ENCODE peak calls at places on chromosomes 5 and 9, in six cellular contexts. S is neural crest cell, D is Calu3, R is GM12865, K is H9, B is GM20000. V is an unnamed sample.

GRCh38 chr5:139638090-139638735 is 9.9 kb upstream of the CXXC5 start:
- DNase-seq in B (peak; percentile 75), S (no peak), R (peak; percentile 85), K (no peak), D (peak; percentile 74), V (peak; percentile 88)

GRCh38 chr5:95915999-95916686 is 45.5 kb downstream of the ELL2 start:
- DNase-seq in D (no peak), B (no peak), S (no peak), K (no peak), R (peak; percentile 44), V (no peak)

GRCh38 chr5:133341296-133341695 is 271.0 kb downstream of the FSTL4 start:
- DNase-seq in K (no peak), B (no peak), D (no peak), S (no peak), R (no peak), V (no peak)

GRCh38 chr5:179788193-179788854 is 5.5 kb upstream of the LTC4S start:
- DNase-seq in D (no peak), K (no peak), S (no peak), R (no peak), B (no peak), V (no peak)

GRCh38 chr9:125538092-125538473 is 168.9 kb downstream of the MAPKAP1 start:
- DNase-seq in B (no peak), D (peak; percentile 75), R (no peak), S (no peak), K (no peak), V (no peak)

GRCh38 chr5:97726106-97726505 is 543.1 kb upstream of the RIOK2 start:
- DNase-seq in B (no peak), S (no peak), K (no peak), D (no peak), R (no peak), V (no peak)

GRCh38 chr5:134090482-134090881 is 24.0 kb upstream of the TCF7 start:
- DNase-seq in K (no peak), R (peak; percentile 34), D (no peak), B (no peak), S (no peak), V (no peak)

GRCh38 chr9:135320943-135321342 is 158.6 kb upstream of the PPP1R26 start:
- DNase-seq in R (no peak), S (peak; percentile 0), K (no peak), B (no peak), D (no peak), V (no peak)

GRCh38 chr5:176603091-176603490 is 6.9 kb downstream of the GPRIN1 start:
- DNase-seq in S (no peak), D (no peak), K (no peak), B (no peak), R (no peak), V (no peak)

GRCh38 chr9:87857948-87858335 is 24.7 kb upstream of the SPATA31E1 start:
- DNase-seq in S (no peak), R (no peak), B (no peak), D (no peak), K (no peak), V (no peak)

GRCh38 chr5:315488-316209 is 5.9 kb upstream of the AHRR start:
- DNase-seq in K (no peak), B (no peak), S (no peak), R (no peak), D (no peak), V (no peak)

GRCh38 chr9:36137392-36138004 is 965 bp downstream of the GLIPR2 start:
- DNase-seq in R (no peak), D (no peak), B (peak; percentile 31), S (no peak), K (no peak), V (peak; percentile 65)

GRCh38 chr5:62403411-62404250 is at the start of gene DIMT1:
- DNase-seq in D (peak; percentile 95), R (peak; percentile 99), K (peak; percentile 97), B (peak; percentile 95), S (peak; percentile 87), V (peak; percentile 92)

GRCh38 chr9:35071814-35072460 is 488 bp downstream of the VCP start:
- DNase-seq in S (peak; percentile 70), B (peak; percentile 91), K (peak; percentile 85), R (peak; percentile 94), D (peak; percentile 83), V (peak; percentile 79)

GRCh38 chr9:128420651-128421473 is at the start of gene CERCAM:
- DNase-seq in D (peak; percentile 50), R (peak; percentile 51), K (peak; percentile 65), B (peak; percentile 94), S (peak; percentile 60), V (peak; percentile 71)

GRCh38 chr5:28313543-28314334 is 1275.4 kb upstream of the CDH9 start:
- DNase-seq in D (no peak), K (no peak), R (no peak), B (no peak), S (no peak), V (no peak)

GRCh38 chr9:123925820-123926219 is 4.1 kb downstream of the DENND1A start:
- DNase-seq in D (no peak), K (no peak), B (no peak), S (no peak), R (no peak), V (no peak)

GRCh38 chr9:26779072-26779471 is 113.5 kb downstream of the CAAP1 start:
- DNase-seq in B (no peak), D (no peak), K (no peak), R (no peak), S (no peak), V (no peak)

GRCh38 chr5:181204561-181205401 is at the start of gene TRIM7:
- DNase-seq in K (no peak), D (peak; percentile 73), B (peak; percentile 67), S (peak; percentile 16), R (peak; percentile 54), V (peak; percentile 59)

GRCh38 chr5:74895906-74896305 is 29.7 kb upstream of the FAM169A start:
- DNase-seq in S (no peak), K (no peak), B (no peak), R (no peak), D (no peak), V (no peak)

GRCh38 chr9:135355466-135356420 is 123.8 kb upstream of the PPP1R26 start:
- DNase-seq in K (no peak), B (no peak), S (no peak), R (no peak), D (no peak), V (no peak)

GRCh38 chr9:105064248-105065118 is 136.5 kb upstream of the ABCA1 start:
- DNase-seq in S (peak; percentile 20), B (no peak), D (peak; percentile 61), R (peak; percentile 27), K (peak; percentile 37), V (peak; percentile 91)

GRCh38 chr9:128735373-128735772 is 11.4 kb upstream of the ZDHHC12 start:
- DNase-seq in D (no peak), B (no peak), K (no peak), S (no peak), R (no peak), V (no peak)

GRCh38 chr5:59328801-59329296 is 564.7 kb downstream of the PDE4D start:
- DNase-seq in D (peak; percentile 4), B (no peak), R (no peak), K (no peak), S (no peak), V (no peak)

GRCh38 chr9:133067813-133068212 is 6.0 kb downstream of the CEL start:
- DNase-seq in R (no peak), K (no peak), D (no peak), B (no peak), S (no peak), V (no peak)

GRCh38 chr9:133527444-133527920 is 2.7 kb upstream of the MYMK start:
- DNase-seq in K (no peak), D (no peak), S (no peak), R (no peak), B (no peak), V (no peak)

GRCh38 chr9:78507008-78507407 is 210.1 kb downstream of the PSAT1 start:
- DNase-seq in B (no peak), S (no peak), K (no peak), R (no peak), D (no peak), V (peak; percentile 17)

GRCh38 chr5:133953568-133954145 is 14.8 kb downstream of the C5orf15 start:
- DNase-seq in K (no peak), S (no peak), B (no peak), R (no peak), D (no peak), V (no peak)

GRCh38 chr5:78523314-78524193 is 125.0 kb downstream of the LHFPL2 start:
- DNase-seq in B (no peak), R (no peak), D (no peak), K (no peak), S (no peak), V (no peak)

GRCh38 chr5:171226096-171226495 is 83.0 kb upstream of the TLX3 start:
- DNase-seq in K (no peak), S (no peak), B (no peak), D (no peak), R (no peak), V (no peak)
- TF ChIP-seq CTCF in K (peak; percentile 31), S (peak; percentile 44), B (no peak), D (no peak), R (no peak), V (no peak)

GRCh38 chr9:15824310-15824709 is 271.5 kb downstream of the CCDC171 start:
- DNase-seq in S (no peak), D (no peak), K (no peak), B (no peak), R (no peak), V (no peak)
- TF ChIP-seq CTCF in S (no peak), D (no peak), K (peak; percentile 58), B (no peak), R (no peak), V (no peak)

GRCh38 chr5:41925555-41925946 is 470 bp downstream of the FBXO4 start:
- DNase-seq in R (peak; percentile 52), D (peak; percentile 24), S (peak; percentile 14), K (no peak), B (no peak), V (no peak)
- TF ChIP-seq CTCF in R (no peak), D (no peak), S (no peak), K (no peak), B (no peak), V (no peak)

DNA sequence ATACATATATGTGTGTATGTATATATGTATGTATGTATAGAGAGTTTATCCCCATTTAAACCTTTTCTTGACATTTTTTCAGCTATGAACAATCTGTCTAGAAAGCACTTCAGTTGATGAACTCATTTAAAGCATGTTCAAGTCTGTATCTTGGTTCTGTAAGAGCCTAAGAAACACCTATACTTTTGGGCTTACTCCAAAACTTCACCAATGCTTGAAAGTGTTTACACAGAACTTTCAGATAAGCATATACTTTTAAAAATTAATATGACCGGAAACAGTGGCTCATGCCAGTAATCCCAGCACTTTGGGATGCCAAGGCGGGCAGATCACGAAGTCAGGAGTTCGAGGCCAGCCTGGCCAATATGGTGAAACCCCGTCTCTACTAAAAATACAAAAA is 30.8 kb downstream of the WDR41 start:
- DNase-seq in R (no peak), D (no peak), S (no peak), K (no peak), B (no peak), V (no peak)
- TF ChIP-seq CTCF in R (no peak), D (no peak), S (no peak), K (no peak), B (no peak), V (no peak)

DNA sequence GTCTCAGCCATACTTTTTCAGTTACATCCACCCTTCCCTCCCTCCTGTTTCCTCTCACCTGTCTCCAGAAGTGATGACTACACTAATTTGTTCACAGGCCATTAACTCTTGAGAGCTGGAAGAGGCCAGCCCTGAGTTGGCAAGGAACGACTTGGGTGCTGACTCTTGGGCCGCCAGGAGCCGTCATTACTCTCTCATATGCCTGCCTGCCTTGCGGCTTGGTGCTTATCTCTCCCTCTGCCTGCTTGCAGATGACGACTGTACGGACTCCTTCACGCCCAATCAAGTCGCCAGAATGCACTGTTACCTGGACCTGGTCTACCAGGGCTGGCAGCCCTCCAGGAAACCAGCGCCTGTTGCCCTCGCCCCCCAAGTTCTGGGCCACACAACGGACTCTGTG is 66.1 kb downstream of the PAPPA start:
- DNase-seq in R (no peak), S (no peak), B (no peak), D (no peak), K (no peak), V (no peak)
- TF ChIP-seq CTCF in R (no peak), S (no peak), B (no peak), D (no peak), K (no peak), V (no peak)

V was measured in glutamatergic neuron.